ENCODE peak calls at places on chromosomes 6 and 20, in six cellular contexts. One of them, this sample, is unnamed.

GRCh38 chr6:150201285-150201684 is 58.4 kb downstream of the PPP1R14C start:
- DNase-seq in NCI-H2107: no peak
- DNase-seq in adrenal gland: no peak
- DNase-seq in GM23338: no peak
- DNase-seq in NCI-H1417: no peak
- DNase-seq in activated gamma-delta T cell treated with Interleukin-2 at 50 U/mL for 16 hours: no peak
- DNase-seq in this sample: no peak

GRCh38 chr6:44737829-44738528 is 350.5 kb downstream of the CDC5L start:
- DNase-seq in NCI-H2107: no peak
- DNase-seq in activated gamma-delta T cell treated with Interleukin-2 at 50 U/mL for 16 hours: no peak
- DNase-seq in GM23338: no peak
- DNase-seq in adrenal gland: peak; percentile 8
- DNase-seq in NCI-H1417: no peak
- DNase-seq in this sample: no peak

GRCh38 chr6:120096861-120097260 is 747.3 kb upstream of the MAN1A1 start:
- DNase-seq in adrenal gland: no peak
- DNase-seq in GM23338: no peak
- DNase-seq in activated gamma-delta T cell treated with Interleukin-2 at 50 U/mL for 16 hours: no peak
- DNase-seq in NCI-H2107: no peak
- DNase-seq in NCI-H1417: no peak
- DNase-seq in this sample: no peak

GRCh38 chr6:124937645-124938044 is 24.6 kb upstream of the RNF217 start:
- DNase-seq in adrenal gland: no peak
- DNase-seq in NCI-H2107: no peak
- DNase-seq in activated gamma-delta T cell treated with Interleukin-2 at 50 U/mL for 16 hours: no peak
- DNase-seq in GM23338: no peak
- DNase-seq in NCI-H1417: no peak
- DNase-seq in this sample: no peak

GRCh38 chr20:58630063-58630462 is 21.0 kb upstream of the STX16 start:
- DNase-seq in adrenal gland: no peak
- DNase-seq in NCI-H1417: no peak
- DNase-seq in activated gamma-delta T cell treated with Interleukin-2 at 50 U/mL for 16 hours: no peak
- DNase-seq in GM23338: no peak
- DNase-seq in NCI-H2107: no peak
- DNase-seq in this sample: no peak

GRCh38 chr6:76876922-76877553 is 586.3 kb downstream of the HTR1B start:
- DNase-seq in GM23338: peak; percentile 96
- DNase-seq in activated gamma-delta T cell treated with Interleukin-2 at 50 U/mL for 16 hours: no peak
- DNase-seq in adrenal gland: peak; percentile 54
- DNase-seq in NCI-H2107: peak; percentile 34
- DNase-seq in NCI-H1417: peak; percentile 7
- DNase-seq in this sample: no peak

GRCh38 chr20:13821876-13822275 is 37.0 kb downstream of the NDUFAF5 start:
- DNase-seq in GM23338: no peak
- DNase-seq in adrenal gland: no peak
- DNase-seq in activated gamma-delta T cell treated with Interleukin-2 at 50 U/mL for 16 hours: no peak
- DNase-seq in NCI-H1417: no peak
- DNase-seq in NCI-H2107: no peak
- DNase-seq in this sample: no peak

GRCh38 chr20:19626896-19627295 is 131.2 kb upstream of the RIN2 start:
- DNase-seq in activated gamma-delta T cell treated with Interleukin-2 at 50 U/mL for 16 hours: no peak
- DNase-seq in adrenal gland: peak; percentile 47
- DNase-seq in NCI-H2107: no peak
- DNase-seq in NCI-H1417: no peak
- DNase-seq in GM23338: no peak
- DNase-seq in this sample: no peak

GRCh38 chr6:25417206-25417605 is 138.0 kb downstream of the CARMIL1 start:
- DNase-seq in NCI-H1417: no peak
- DNase-seq in activated gamma-delta T cell treated with Interleukin-2 at 50 U/mL for 16 hours: no peak
- DNase-seq in NCI-H2107: no peak
- DNase-seq in GM23338: no peak
- DNase-seq in adrenal gland: no peak
- DNase-seq in this sample: no peak

GRCh38 chr6:36837686-36838085 is 1.6 kb downstream of the CPNE5 start:
- DNase-seq in GM23338: no peak
- DNase-seq in NCI-H1417: no peak
- DNase-seq in NCI-H2107: no peak
- DNase-seq in adrenal gland: no peak
- DNase-seq in activated gamma-delta T cell treated with Interleukin-2 at 50 U/mL for 16 hours: no peak
- DNase-seq in this sample: no peak

GRCh38 chr6:87483929-87484328 is 11.2 kb downstream of the SLC35A1 start:
- DNase-seq in activated gamma-delta T cell treated with Interleukin-2 at 50 U/mL for 16 hours: no peak
- DNase-seq in GM23338: peak; percentile 87
- DNase-seq in NCI-H2107: no peak
- DNase-seq in adrenal gland: no peak
- DNase-seq in NCI-H1417: no peak
- DNase-seq in this sample: no peak

GRCh38 chr20:36085686-36086267 is 68.8 kb upstream of the EPB41L1 start:
- DNase-seq in GM23338: no peak
- DNase-seq in adrenal gland: peak; percentile 61
- DNase-seq in activated gamma-delta T cell treated with Interleukin-2 at 50 U/mL for 16 hours: no peak
- DNase-seq in NCI-H2107: no peak
- DNase-seq in NCI-H1417: no peak
- DNase-seq in this sample: no peak

GRCh38 chr20:46351357-46352058 is 43.2 kb upstream of the CDH22 start:
- DNase-seq in adrenal gland: peak; percentile 56
- DNase-seq in GM23338: no peak
- DNase-seq in NCI-H2107: no peak
- DNase-seq in NCI-H1417: no peak
- DNase-seq in activated gamma-delta T cell treated with Interleukin-2 at 50 U/mL for 16 hours: no peak
- DNase-seq in this sample: no peak

GRCh38 chr20:4150095-4150492 is 134.7 kb upstream of the RNF24 start:
- DNase-seq in GM23338: no peak
- DNase-seq in NCI-H2107: no peak
- DNase-seq in adrenal gland: no peak
- DNase-seq in NCI-H1417: no peak
- DNase-seq in activated gamma-delta T cell treated with Interleukin-2 at 50 U/mL for 16 hours: no peak
- DNase-seq in this sample: no peak

GRCh38 chr6:111329882-111330633 is 153.0 kb downstream of the REV3L start:
- DNase-seq in activated gamma-delta T cell treated with Interleukin-2 at 50 U/mL for 16 hours: no peak
- DNase-seq in adrenal gland: no peak
- DNase-seq in NCI-H1417: no peak
- DNase-seq in GM23338: no peak
- DNase-seq in NCI-H2107: no peak
- DNase-seq in this sample: no peak

GRCh38 chr6:33000053-33000452 is 9.3 kb downstream of the HLA-DOA start:
- DNase-seq in NCI-H1417: no peak
- DNase-seq in adrenal gland: no peak
- DNase-seq in NCI-H2107: no peak
- DNase-seq in activated gamma-delta T cell treated with Interleukin-2 at 50 U/mL for 16 hours: no peak
- DNase-seq in GM23338: peak; percentile 93
- DNase-seq in this sample: no peak

GRCh38 chr6:107917468-107918375 is 40.3 kb downstream of the SEC63 start:
- DNase-seq in activated gamma-delta T cell treated with Interleukin-2 at 50 U/mL for 16 hours: no peak
- DNase-seq in GM23338: peak; percentile 66
- DNase-seq in NCI-H2107: no peak
- DNase-seq in NCI-H1417: no peak
- DNase-seq in adrenal gland: no peak
- DNase-seq in this sample: no peak

GRCh38 chr20:62993856-62994494 is 12.8 kb downstream of the BHLHE23 start:
- DNase-seq in activated gamma-delta T cell treated with Interleukin-2 at 50 U/mL for 16 hours: no peak
- DNase-seq in adrenal gland: no peak
- DNase-seq in NCI-H2107: no peak
- DNase-seq in GM23338: no peak
- DNase-seq in NCI-H1417: no peak
- DNase-seq in this sample: no peak

GRCh38 chr20:2900845-2901592 is 27.7 kb downstream of the PTPRA start:
- DNase-seq in NCI-H2107: no peak
- DNase-seq in GM23338: no peak
- DNase-seq in adrenal gland: no peak
- DNase-seq in NCI-H1417: no peak
- DNase-seq in activated gamma-delta T cell treated with Interleukin-2 at 50 U/mL for 16 hours: no peak
- DNase-seq in this sample: no peak

GRCh38 chr20:32764000-32764960 is 2.1 kb downstream of the DNMT3B start:
- DNase-seq in adrenal gland: no peak
- DNase-seq in NCI-H1417: no peak
- DNase-seq in NCI-H2107: no peak
- DNase-seq in GM23338: peak; percentile 96
- DNase-seq in activated gamma-delta T cell treated with Interleukin-2 at 50 U/mL for 16 hours: no peak
- DNase-seq in this sample: no peak

GRCh38 chr6:26157150-26157837 is 70.1 kb downstream of the HFE start:
- DNase-seq in GM23338: peak; percentile 83
- DNase-seq in activated gamma-delta T cell treated with Interleukin-2 at 50 U/mL for 16 hours: peak; percentile 50
- DNase-seq in adrenal gland: peak; percentile 71
- DNase-seq in NCI-H1417: peak; percentile 78
- DNase-seq in NCI-H2107: no peak
- DNase-seq in this sample: peak; percentile 67

GRCh38 chr6:109467696-109468095 is 12.1 kb upstream of the MICAL1 start:
- DNase-seq in NCI-H1417: no peak
- DNase-seq in NCI-H2107: no peak
- DNase-seq in GM23338: no peak
- DNase-seq in activated gamma-delta T cell treated with Interleukin-2 at 50 U/mL for 16 hours: no peak
- DNase-seq in adrenal gland: no peak
- DNase-seq in this sample: no peak

GRCh38 chr6:116386581-116387299 is 16.0 kb downstream of the DSE start:
- DNase-seq in NCI-H1417: no peak
- DNase-seq in NCI-H2107: no peak
- DNase-seq in GM23338: no peak
- DNase-seq in activated gamma-delta T cell treated with Interleukin-2 at 50 U/mL for 16 hours: no peak
- DNase-seq in adrenal gland: no peak
- DNase-seq in this sample: no peak